ENCODE peak calls at places on chromosomes 13 and 19, in seven cellular contexts. X is ovary; K is thoracic aorta; Y is CD8-positive, alpha-beta memory T cell; R is GM23338; L is uterus; S is spleen. O is an unnamed sample.

GRCh38 chr19:16588089-16588823 is 16.0 kb upstream of the SLC35E1 start:
- DNase-seq in S (peak; percentile 92), L (no peak), X (no peak), R (peak; percentile 43), Y (peak; percentile 67), K (no peak), O (no peak)

GRCh38 chr13:111665691-111666095 is 345.3 kb downstream of the TEX29 start:
- DNase-seq in L (no peak), R (no peak), K (no peak), X (peak; percentile 1), Y (no peak), S (no peak), O (no peak)

GRCh38 chr19:46413262-46414031 is at the start of gene CCDC8:
- DNase-seq in K (no peak), S (no peak), L (peak; percentile 95), R (peak; percentile 98), Y (no peak), X (peak; percentile 98), O (no peak)

GRCh38 chr13:24680258-24680920 is at the start of gene ATP12A:
- DNase-seq in R (peak; percentile 92), S (no peak), Y (peak; percentile 26), K (no peak), X (no peak), L (no peak), O (no peak)

GRCh38 chr19:47411101-47411500 is 8.2 kb downstream of the MEIS3 start:
- DNase-seq in Y (no peak), S (no peak), R (no peak), K (no peak), X (no peak), L (no peak), O (no peak)

GRCh38 chr19:2048959-2049740 is 1.9 kb downstream of the MKNK2 start:
- DNase-seq in K (no peak), L (no peak), S (peak; percentile 86), Y (no peak), X (no peak), R (no peak), O (no peak)

GRCh38 chr13:22014469-22014868 is 343.6 kb downstream of the FGF9 start:
- DNase-seq in Y (no peak), R (no peak), L (no peak), S (no peak), X (no peak), K (no peak), O (no peak)

GRCh38 chr19:24074720-24075119 is 12.3 kb upstream of the ZNF254 start:
- DNase-seq in K (no peak), Y (no peak), S (no peak), R (no peak), L (no peak), X (no peak), O (no peak)

GRCh38 chr13:49624207-49624606 is 4.1 kb upstream of the ARL11 start:
- DNase-seq in L (no peak), K (no peak), Y (no peak), X (no peak), R (no peak), S (no peak), O (no peak)

GRCh38 chr19:343451-343931 is 1.1 kb downstream of the MIER2 start:
- DNase-seq in L (no peak), K (no peak), S (peak; percentile 71), R (peak; percentile 17), Y (no peak), X (no peak), O (no peak)

GRCh38 chr13:49560270-49561063 is 24.9 kb downstream of the RCBTB1 start:
- DNase-seq in K (no peak), Y (peak; percentile 32), S (no peak), X (no peak), L (no peak), R (peak; percentile 52), O (no peak)

GRCh38 chr13:28470286-28470685 is 24.6 kb downstream of the FLT1 start:
- DNase-seq in R (no peak), S (no peak), K (no peak), L (no peak), X (no peak), Y (no peak), O (no peak)

GRCh38 chr13:95154441-95154886 is 146.8 kb downstream of the ABCC4 start:
- DNase-seq in Y (no peak), X (no peak), K (no peak), S (no peak), L (no peak), R (no peak), O (no peak)

GRCh38 chr19:39966617-39967016 is 4.3 kb upstream of the PSMC4 start:
- DNase-seq in X (no peak), Y (no peak), K (no peak), R (no peak), S (no peak), L (no peak), O (peak; percentile 34)

GRCh38 chr19:37845932-37846331 is 60.5 kb downstream of the WDR87 start:
- DNase-seq in K (no peak), R (no peak), S (no peak), L (no peak), X (no peak), Y (no peak), O (no peak)

GRCh38 chr13:38265135-38265497 is 84.5 kb upstream of the UFM1 start:
- DNase-seq in S (peak; percentile 42), Y (no peak), X (no peak), L (no peak), K (no peak), R (no peak), O (no peak)

GRCh38 chr13:38262211-38262610 is 87.4 kb upstream of the UFM1 start:
- DNase-seq in Y (no peak), L (no peak), K (no peak), R (no peak), X (no peak), S (no peak), O (no peak)

DNA sequence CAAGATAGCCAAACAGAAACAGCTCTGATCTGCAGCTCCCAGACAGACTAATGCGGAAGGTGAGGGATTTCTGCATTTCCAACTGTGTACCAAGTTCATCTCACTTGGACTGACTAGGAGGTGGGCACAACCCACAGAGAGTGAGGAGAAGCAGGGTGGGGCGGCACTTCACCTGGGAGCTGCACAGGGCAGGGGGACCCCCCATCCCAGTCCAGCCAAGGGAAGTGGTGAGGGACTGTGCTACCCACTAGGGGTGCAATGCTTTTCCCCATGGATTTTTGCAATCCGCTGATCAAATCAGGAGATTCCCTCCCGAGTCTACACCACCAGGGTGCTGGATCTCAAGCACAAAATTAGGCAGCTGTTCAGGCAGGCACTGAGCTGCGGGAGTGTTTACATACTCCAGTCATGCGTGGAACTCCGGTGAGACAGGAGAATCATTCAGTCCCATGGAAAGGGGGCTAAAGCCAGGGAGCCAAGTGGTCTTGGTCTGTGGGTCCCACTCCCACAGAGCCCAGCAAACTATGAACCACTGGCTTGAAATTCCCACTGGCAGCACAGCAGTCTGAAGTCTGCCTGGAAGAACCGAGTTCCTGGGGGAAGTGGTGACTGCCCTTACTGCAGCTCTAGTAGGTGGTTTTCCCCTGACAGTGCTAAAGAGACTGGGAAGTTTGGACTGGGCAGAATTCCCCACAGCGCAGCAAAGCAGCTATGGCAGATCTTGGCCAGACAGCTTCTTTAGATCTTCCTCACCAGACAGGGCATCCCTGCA is 85.1 kb upstream of the UFM1 start:
- DNase-seq in X (no peak), R (no peak), L (no peak), Y (no peak), S (no peak), K (no peak), O (no peak)
- H3K27me3 ChIP-seq in X (no peaks in the 10 kb centered on the region), R (no peaks in the 10 kb centered on the region), L (no peaks in the 10 kb centered on the region), Y (no peaks in the 10 kb centered on the region), S (no peaks in the 10 kb centered on the region), K (no peaks in the 10 kb centered on the region), O (no peaks in the 10 kb centered on the region)

DNA sequence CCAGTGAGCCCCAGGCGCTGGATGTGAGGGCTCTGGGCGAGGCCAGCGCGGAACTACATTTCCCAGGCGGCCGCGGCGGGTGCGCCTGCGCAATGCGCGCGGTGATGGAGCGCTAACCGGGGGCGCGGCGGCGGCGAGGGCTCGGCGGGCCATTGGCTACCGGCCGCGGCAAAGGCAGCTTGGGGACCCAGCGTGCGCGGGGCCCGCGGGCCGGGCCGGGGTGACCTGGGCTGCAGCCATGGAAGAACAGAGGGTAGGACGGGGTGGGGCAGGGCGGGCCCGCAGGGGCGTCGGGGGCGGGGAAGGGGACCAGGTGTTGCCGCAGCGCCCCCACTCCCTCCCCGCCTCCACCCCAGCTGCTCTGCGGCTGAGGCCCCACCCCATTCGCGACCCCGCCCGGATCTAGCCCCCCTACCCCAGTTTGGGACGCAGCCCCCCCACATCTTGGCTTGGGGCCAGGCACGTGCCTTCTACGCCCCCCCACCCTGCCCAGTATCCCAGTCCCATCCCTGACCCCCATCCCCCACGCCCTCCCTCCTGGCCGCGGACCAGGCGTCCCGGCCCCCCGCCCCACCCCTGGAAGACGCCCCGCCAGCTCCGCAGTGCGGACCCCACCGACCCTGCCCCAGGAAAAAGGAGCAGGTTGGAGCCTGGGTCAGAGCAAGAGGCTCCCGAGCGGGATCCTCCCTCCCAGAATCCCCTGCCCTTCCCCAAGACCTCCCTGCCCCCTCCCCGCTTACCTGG is at the start of gene FSD1:
- DNase-seq in L (no peak), R (peak; percentile 88), X (no peak), K (no peak), S (no peak), Y (peak; percentile 62), O (no peak)
- H3K27me3 ChIP-seq in L (no peaks in the 10 kb centered on the region), R (no peaks in the 10 kb centered on the region), X (no peaks in the 10 kb centered on the region), K (peaks cover 4% of the 10 kb centered on the region), S (peaks cover 9% of the 10 kb centered on the region), Y (no peaks in the 10 kb centered on the region), O (no peaks in the 10 kb centered on the region)

DNA sequence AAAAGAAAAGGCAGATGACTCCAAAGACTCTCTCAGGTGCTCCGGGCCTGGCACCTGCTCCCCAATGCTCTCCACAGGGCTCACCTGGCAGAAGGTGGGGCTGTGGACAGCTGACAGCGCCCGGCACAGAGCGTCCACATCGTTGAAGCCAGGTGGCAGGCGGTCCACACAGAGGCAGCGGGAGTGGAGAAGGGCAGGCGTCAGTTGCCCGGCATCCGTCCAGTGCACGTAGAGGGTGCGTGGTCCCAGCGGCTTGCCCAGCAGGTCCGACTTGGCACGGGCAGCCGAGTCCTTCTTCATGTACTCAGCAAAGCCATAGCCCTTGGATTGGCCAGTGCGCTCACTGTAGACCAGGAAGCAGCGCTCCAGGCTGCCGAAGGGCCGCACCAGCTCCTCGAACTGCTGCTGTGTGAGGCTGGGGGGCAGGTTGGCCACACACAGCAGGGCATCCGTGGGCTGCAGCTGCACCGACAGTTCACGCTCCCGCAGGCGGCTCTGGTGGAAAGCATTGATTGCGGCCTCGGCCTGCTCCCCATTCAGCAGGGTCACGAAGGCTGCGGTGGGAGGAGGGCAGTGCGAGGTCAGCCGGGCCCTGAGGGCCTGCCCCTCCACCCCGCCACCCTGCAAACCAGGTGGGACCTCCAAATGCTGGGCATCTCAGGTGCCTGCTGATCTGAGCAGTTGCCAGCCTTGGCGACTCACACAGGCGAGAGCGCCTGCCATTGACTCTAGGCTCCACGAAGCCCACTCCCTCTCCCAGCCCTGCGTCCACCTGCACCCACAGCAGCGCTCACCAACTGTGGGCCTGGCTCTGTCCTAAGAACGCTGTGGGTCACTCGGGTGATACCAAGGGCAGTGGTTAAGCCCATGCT is 4.5 kb downstream of the RAVER1 start:
- DNase-seq in K (no peak), X (no peak), L (no peak), S (no peak), R (no peak), Y (no peak), O (no peak)
- H3K27me3 ChIP-seq in K (no peaks in the 10 kb centered on the region), X (no peaks in the 10 kb centered on the region), L (no peaks in the 10 kb centered on the region), S (no peaks in the 10 kb centered on the region), R (no peaks in the 10 kb centered on the region), Y (no peaks in the 10 kb centered on the region), O (no peaks in the 10 kb centered on the region)

DNA sequence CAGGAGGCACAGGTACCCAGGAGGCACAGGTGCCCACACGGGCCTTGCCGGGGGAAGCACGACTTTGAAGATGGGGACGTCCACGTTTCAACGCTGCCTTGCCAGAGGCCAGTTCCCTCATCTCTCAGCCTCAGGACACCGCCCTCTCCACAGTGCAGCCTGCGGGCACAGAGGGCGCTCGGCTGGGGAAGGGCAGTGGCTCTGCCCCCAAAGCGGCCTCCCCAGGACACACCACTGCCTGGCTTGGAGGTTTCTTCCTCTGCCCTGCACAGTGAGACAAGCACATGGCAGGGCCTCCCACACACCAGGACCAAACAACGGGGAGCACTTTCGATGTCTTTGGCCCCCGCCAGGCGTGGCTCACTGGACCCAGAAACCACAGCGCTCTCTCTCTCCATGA is 73.0 kb downstream of the RASA3 start:
- DNase-seq in X (no peak), R (no peak), L (no peak), Y (no peak), K (no peak), S (no peak), O (no peak)
- H3K27me3 ChIP-seq in X (no peaks in the 10 kb centered on the region), R (no peaks in the 10 kb centered on the region), L (no peaks in the 10 kb centered on the region), Y (no peaks in the 10 kb centered on the region), K (no peaks in the 10 kb centered on the region), S (no peaks in the 10 kb centered on the region), O (no peaks in the 10 kb centered on the region)

O was measured in ascending aorta.